ENCODE peak calls at places on chromosomes 3 and 15, in six cellular contexts. L is HCT116, D is GM23338, W is HL-60, T is HepG2, S is GM12878. E is an unnamed sample.

GRCh38 chr15:67144609-67145306 is 79.4 kb downstream of the SMAD3 start:
- DNase-seq in L (no peak), D (peak; percentile 78), W (peak; percentile 74), S (no peak), T (no peak), E (no peak)

GRCh38 chr15:67120839-67121540 is 55.6 kb downstream of the SMAD3 start:
- DNase-seq in L (no peak), T (no peak), S (peak; percentile 51), W (no peak), D (no peak), E (no peak)

GRCh38 chr3:188706599-188706998 is 465.2 kb upstream of the TPRG1 start:
- DNase-seq in S (no peak), T (no peak), W (no peak), D (no peak), L (no peak), E (no peak)

GRCh38 chr3:55622116-55622515 is 135.0 kb upstream of the WNT5A start:
- DNase-seq in W (no peak), S (no peak), D (no peak), L (no peak), T (no peak), E (no peak)

GRCh38 chr15:44710236-44711088 is 661 bp downstream of the PATL2 start:
- DNase-seq in W (peak; percentile 89), T (no peak), D (peak; percentile 40), S (peak; percentile 69), L (no peak), E (no peak)

GRCh38 chr3:133459400-133459799 is 59.5 kb downstream of the BFSP2 start:
- DNase-seq in L (no peak), S (no peak), D (no peak), W (no peak), T (peak; percentile 27), E (no peak)

GRCh38 chr3:86949850-86950249 is 41.1 kb downstream of the VGLL3 start:
- DNase-seq in L (no peak), D (no peak), T (no peak), S (no peak), W (no peak), E (no peak)

GRCh38 chr3:120561251-120562045 is 34.7 kb upstream of the NDUFB4 start:
- DNase-seq in S (no peak), T (peak; percentile 35), D (peak; percentile 88), L (peak; percentile 56), W (peak; percentile 65), E (peak; percentile 43)

GRCh38 chr3:150449169-150449721 is 41.1 kb downstream of the TSC22D2 start:
- DNase-seq in S (no peak), T (no peak), W (no peak), L (no peak), D (no peak), E (peak; percentile 33)

GRCh38 chr3:42667523-42668402 is 14.3 kb downstream of the ZBTB47 start:
- DNase-seq in T (no peak), S (no peak), L (no peak), D (no peak), W (no peak), E (no peak)

GRCh38 chr15:33201376-33202189 is 7.1 kb upstream of the FMN1 start:
- DNase-seq in D (peak; percentile 77), L (peak; percentile 95), T (peak; percentile 76), W (no peak), S (peak; percentile 68), E (peak; percentile 95)

GRCh38 chr15:99433026-99433756 is 132.6 kb upstream of the MEF2A start:
- DNase-seq in W (no peak), T (no peak), S (no peak), L (no peak), D (no peak), E (no peak)

GRCh38 chr3:38541800-38542199 is 45.7 kb downstream of the EXOG start:
- DNase-seq in S (no peak), T (no peak), D (no peak), W (no peak), L (no peak), E (no peak)

GRCh38 chr15:96974761-96975160 is 644.3 kb downstream of the NR2F2 start:
- DNase-seq in T (no peak), D (no peak), S (no peak), W (no peak), L (no peak), E (no peak)

GRCh38 chr15:78129098-78130011 is 1.9 kb downstream of the CIB2 start:
- DNase-seq in T (no peak), D (peak; percentile 27), S (no peak), W (no peak), L (no peak), E (no peak)

GRCh38 chr3:113736548-113737089 is 9.4 kb downstream of the NAA50 start:
- DNase-seq in W (peak; percentile 36), T (peak; percentile 60), S (peak; percentile 44), D (peak; percentile 75), L (peak; percentile 36), E (no peak)

GRCh38 chr3:128294999-128295468 is 141.8 kb downstream of the EEFSEC start:
- DNase-seq in T (no peak), S (no peak), D (no peak), W (no peak), L (no peak), E (no peak)

GRCh38 chr15:44668925-44669324 is 5.5 kb upstream of the SPG11 start:
- DNase-seq in D (no peak), T (no peak), S (no peak), W (no peak), L (no peak), E (no peak)

GRCh38 chr3:143835312-143835711 is 13.0 kb downstream of the SLC9A9 start:
- DNase-seq in L (no peak), S (no peak), T (no peak), W (no peak), D (no peak), E (no peak)

GRCh38 chr15:67731112-67731761 is 94.1 kb upstream of the SKOR1 start:
- DNase-seq in S (no peak), T (no peak), D (peak; percentile 52), W (no peak), L (no peak), E (no peak)

GRCh38 chr3:31378226-31378625 is 154.5 kb upstream of the STT3B start:
- DNase-seq in D (no peak), L (no peak), S (no peak), W (no peak), T (no peak), E (no peak)

GRCh38 chr15:36449084-36449661 is 130.3 kb upstream of the CDIN1 start:
- DNase-seq in T (no peak), W (no peak), D (peak; percentile 54), S (no peak), L (peak; percentile 83), E (no peak)

GRCh38 chr15:90910441-90911301 is 7.6 kb downstream of the MAN2A2 start:
- DNase-seq in T (no peak), L (no peak), D (no peak), S (no peak), W (no peak), E (no peak)

GRCh38 chr3:43105224-43105596 is 669 bp downstream of the POMGNT2 start:
- DNase-seq in S (no peak), T (no peak), L (no peak), W (no peak), D (peak; percentile 22), E (no peak)

GRCh38 chr15:44782516-44782915 is 46.2 kb downstream of the TRIM69 start:
- DNase-seq in T (no peak), W (no peak), L (no peak), S (no peak), D (no peak), E (no peak)

DNA sequence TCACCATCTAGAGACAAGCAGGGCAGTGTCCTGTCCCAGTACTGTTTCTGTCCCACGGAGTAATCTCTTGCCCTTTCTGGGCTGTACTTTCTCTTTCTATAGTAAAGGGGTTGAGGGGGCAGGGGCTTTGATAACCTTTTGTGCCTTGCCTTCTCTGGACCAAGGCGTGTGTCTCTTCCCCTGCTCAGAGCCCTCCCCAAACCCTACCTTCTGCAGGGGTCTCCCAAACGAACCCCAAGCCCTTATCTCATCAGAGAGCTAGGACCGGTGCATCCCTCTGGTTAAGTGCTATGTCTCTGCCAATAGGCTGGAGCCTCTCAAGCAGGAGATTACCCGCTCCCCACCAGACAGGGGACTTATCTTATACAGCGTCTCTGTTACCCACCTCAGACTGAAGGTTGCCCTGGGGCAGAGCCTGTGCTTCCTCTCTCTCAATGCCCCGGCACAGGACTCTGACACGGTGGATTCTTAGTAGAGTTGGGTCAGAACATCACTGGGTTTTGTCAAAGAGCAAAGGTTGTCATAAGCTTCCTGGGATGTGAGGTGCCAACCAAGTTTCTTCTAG is 2.9 kb downstream of the PLEKHO2 start:
- DNase-seq in W (no peak), S (no peak), T (no peak), D (no peak), L (no peak), E (no peak)
- H3K27ac ChIP-seq in W (no peak overlapping the region), S (peak overlapping the region; percentile 79), T (no peak overlapping the region), D (no peak overlapping the region), L (no peak overlapping the region), E (peak overlapping the region; percentile 39)

GRCh38 chr3:4492240-4493007 is 724 bp upstream of the ITPR1 start:
- DNase-seq in L (no peak), D (peak; percentile 79), S (no peak), T (peak; percentile 50), W (peak; percentile 70), E (no peak)
- TF ChIP-seq REST in L (no peak), D (no peak), S (no peak), T (no peak), W (no peak), E (no peak)

GRCh38 chr3:58469096-58469495 is 22.8 kb upstream of the KCTD6 start:
- DNase-seq in S (no peak), T (no peak), W (no peak), D (no peak), L (no peak), E (no peak)

GRCh38 chr3:58463942-58464271 is 28.0 kb upstream of the KCTD6 start:
- DNase-seq in W (no peak), T (no peak), S (peak; percentile 15), D (no peak), L (no peak), E (no peak)

GRCh38 chr3:58464875-58465274 is 27.0 kb upstream of the KCTD6 start:
- DNase-seq in S (no peak), W (no peak), L (peak; percentile 15), T (no peak), D (no peak), E (no peak)

GRCh38 chr3:58470363-58471024 is 21.4 kb upstream of the KCTD6 start:
- DNase-seq in T (peak; percentile 34), S (no peak), D (no peak), L (no peak), W (no peak), E (no peak)

DNA sequence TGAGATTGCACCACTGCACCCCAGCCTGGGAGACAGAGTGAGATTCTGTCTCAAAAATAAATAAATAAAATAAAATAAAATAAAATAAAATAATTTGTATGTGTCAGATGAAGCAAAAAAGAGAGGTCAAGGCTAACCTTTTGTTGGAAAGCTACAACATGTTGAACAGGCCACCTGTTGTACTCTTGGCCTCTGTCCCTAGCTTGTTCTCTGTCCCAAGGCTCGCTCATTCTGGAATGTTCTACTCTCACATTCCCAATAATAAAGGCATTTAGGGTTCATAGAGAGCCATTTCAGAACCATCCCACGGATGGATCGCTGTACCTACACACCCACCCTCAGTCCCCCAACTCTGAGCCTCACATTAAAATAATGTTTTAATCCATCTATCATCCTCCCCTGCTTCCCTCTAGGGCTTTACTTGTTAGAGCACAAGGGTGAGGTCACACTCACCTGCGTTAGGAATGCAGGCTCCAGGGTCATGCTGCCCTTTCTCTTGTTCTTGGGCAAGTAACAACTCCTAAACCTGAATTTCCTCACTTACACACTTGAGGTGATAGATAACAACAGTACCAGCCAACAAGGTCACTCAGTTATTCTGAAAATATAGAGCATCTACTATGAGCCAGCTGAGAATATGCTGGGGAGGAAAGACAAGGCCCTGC is 24.9 kb upstream of the KCTD6 start:
- DNase-seq in L (no peak), W (no peak), T (no peak), D (no peak), S (no peak), E (no peak)
- H3K27ac ChIP-seq in L (no peak overlapping the region), W (no peak overlapping the region), T (no peak overlapping the region), D (no peak overlapping the region), S (no peak overlapping the region), E (peak overlapping the region; percentile 77)

GRCh38 chr3:102398196-102398595 is 36.6 kb upstream of the ZPLD1 start:
- DNase-seq in W (no peak), D (no peak), S (no peak), L (no peak), T (no peak), E (no peak)
- TF ChIP-seq REST in W (no peak), D (no peak), S (no peak), L (no peak), T (no peak), E (no peak)